ENCODE peak calls at places on chromosomes 16 and 17, in eight cellular contexts. S is dermis microvascular lymphatic vessel endothelial cell; N is stimulated activated CD8-positive, alpha-beta memory T cell treated with anti-CD3 and anti-CD28 coated beads, Interleukin-12 subunit alpha, Interleukin-12 subunit beta, amount 100 ng/mL, for 1 hour; I is esophagus squamous epithelium; D is Calu3; R is mesenteric fat pad; J is GOT3; Z is HCT116. F is an unnamed sample.

GRCh38 chr16:77899416-77899815 is 111.1 kb downstream of the VAT1L start:
- DNase-seq in S (no peak), N (no peak), I (no peak), D (no peak), R (no peak), J (no peak), Z (no peak), F (no peak)

GRCh38 chr16:71626858-71627213 is 852 bp downstream of the MARVELD3 start:
- DNase-seq in S (no peak), N (no peak), I (no peak), D (peak), R (no peak), J (no peak), Z (peak), F (no peak)

GRCh38 chr16:24013733-24014645 is 178.2 kb downstream of the PRKCB start:
- DNase-seq in S (no peak), N (peak), I (peak), D (no peak), R (no peak), J (no peak), Z (no peak), F (no peak)

GRCh38 chr17:8631554-8631877 is 991 bp upstream of the MYH10 start:
- DNase-seq in S (no peak), N (no peak), I (no peak), D (no peak), R (no peak), J (no peak), Z (peak), F (no peak)

GRCh38 chr17:82896071-82897000 is 56.5 kb upstream of the ZNF750 start:
- DNase-seq in S (no peak), N (no peak), I (no peak), D (no peak), R (no peak), J (no peak), Z (no peak), F (no peak)

GRCh38 chr16:69930117-69930776 is 20.9 kb upstream of the CLEC18A start:
- DNase-seq in S (peak), N (peak), I (no peak), D (peak), R (peak), J (no peak), Z (peak), F (peak)

GRCh38 chr17:54992797-54993639 is 24.5 kb downstream of the STXBP4 start:
- DNase-seq in S (peak), N (no peak), I (no peak), D (peak), R (no peak), J (no peak), Z (peak), F (peak)

GRCh38 chr16:50021509-50021908 is 3.5 kb upstream of the CNEP1R1 start:
- DNase-seq in S (no peak), N (no peak), I (no peak), D (no peak), R (no peak), J (no peak), Z (no peak), F (peak)

GRCh38 chr16:27169511-27170071 is 33.7 kb upstream of the KDM8 start:
- DNase-seq in S (no peak), N (peak), I (no peak), D (peak), R (no peak), J (peak), Z (no peak), F (peak)

GRCh38 chr17:2399572-2400473 is 1.0 kb downstream of the MNT start:
- DNase-seq in S (peak), N (peak), I (peak), D (peak), R (peak), J (peak), Z (peak), F (peak)

GRCh38 chr16:67939507-67940435 is 3.1 kb upstream of the PSMB10 start:
- DNase-seq in S (no peak), N (no peak), I (no peak), D (no peak), R (no peak), J (no peak), Z (no peak), F (no peak)

GRCh38 chr17:39904990-39905288 is 13.5 kb downstream of the GSDMB start:
- DNase-seq in S (no peak), N (no peak), I (no peak), D (no peak), R (no peak), J (no peak), Z (no peak), F (no peak)

GRCh38 chr17:76869878-76870714 is 1.9 kb downstream of the MGAT5B start:
- DNase-seq in S (no peak), N (no peak), I (no peak), D (no peak), R (no peak), J (no peak), Z (no peak), F (peak)

GRCh38 chr16:21116148-21116693 is 34.4 kb downstream of the DNAH3 start:
- DNase-seq in S (no peak), N (no peak), I (no peak), D (no peak), R (no peak), J (no peak), Z (no peak), F (peak)

GRCh38 chr16:19559242-19559910 is 3.9 kb downstream of the VPS35L start:
- DNase-seq in S (peak), N (peak), I (no peak), D (peak), R (no peak), J (no peak), Z (peak), F (peak)